ENCODE peak calls at places on chromosomes 16 and 17, in ten cellular contexts. One of them, this sample, is unnamed. For H3K4me1, the result is how much of the 10 kb centered on the place peaks cover.

GRCh38 chr17:83196973-83197880 is 117.8 kb downstream of the METRNL start:
- DNase-seq in left ventricle myocardium inferior: peak
- DNase-seq in CD4-positive, CD25-positive, alpha-beta regulatory T cell: no peak
- DNase-seq in uterus: no peak
- DNase-seq in aorta: peak
- DNase-seq in effector memory CD4-positive, alpha-beta T cell: no peak
- DNase-seq in PC-3: no peak
- DNase-seq in colonic mucosa: no peak
- DNase-seq in IMR-90: no peak
- DNase-seq in prostate gland: no peak
- DNase-seq in this sample: peak

GRCh38 chr17:82791532-82791931 is 39.7 kb downstream of the TBCD start:
- DNase-seq in left ventricle myocardium inferior: no peak
- DNase-seq in CD4-positive, CD25-positive, alpha-beta regulatory T cell: no peak
- DNase-seq in uterus: peak
- DNase-seq in aorta: no peak
- DNase-seq in effector memory CD4-positive, alpha-beta T cell: no peak
- DNase-seq in PC-3: peak
- DNase-seq in colonic mucosa: no peak
- DNase-seq in IMR-90: peak
- DNase-seq in prostate gland: no peak
- DNase-seq in this sample: peak

GRCh38 chr17:74386397-74386796 is 19.1 kb downstream of the GPR142 start:
- DNase-seq in left ventricle myocardium inferior: peak
- DNase-seq in CD4-positive, CD25-positive, alpha-beta regulatory T cell: no peak
- DNase-seq in uterus: peak
- DNase-seq in aorta: no peak
- DNase-seq in effector memory CD4-positive, alpha-beta T cell: no peak
- DNase-seq in PC-3: no peak
- DNase-seq in colonic mucosa: no peak
- DNase-seq in IMR-90: no peak
- DNase-seq in prostate gland: no peak
- DNase-seq in this sample: peak

GRCh38 chr16:66935319-66936011 is at the start of gene CES2:
- DNase-seq in left ventricle myocardium inferior: peak
- DNase-seq in CD4-positive, CD25-positive, alpha-beta regulatory T cell: no peak
- DNase-seq in uterus: no peak
- DNase-seq in aorta: peak
- DNase-seq in effector memory CD4-positive, alpha-beta T cell: no peak
- DNase-seq in PC-3: peak
- DNase-seq in colonic mucosa: peak
- DNase-seq in IMR-90: peak
- DNase-seq in prostate gland: peak
- DNase-seq in this sample: peak

GRCh38 chr16:24852281-24852721 is 6.5 kb downstream of the SLC5A11 start:
- DNase-seq in left ventricle myocardium inferior: no peak
- DNase-seq in CD4-positive, CD25-positive, alpha-beta regulatory T cell: no peak
- DNase-seq in uterus: no peak
- DNase-seq in aorta: no peak
- DNase-seq in effector memory CD4-positive, alpha-beta T cell: no peak
- DNase-seq in PC-3: peak
- DNase-seq in colonic mucosa: no peak
- DNase-seq in IMR-90: no peak
- DNase-seq in prostate gland: no peak
- DNase-seq in this sample: no peak

GRCh38 chr16:19859166-19859565 is 25.5 kb downstream of the GPRC5B start:
- DNase-seq in left ventricle myocardium inferior: no peak
- DNase-seq in CD4-positive, CD25-positive, alpha-beta regulatory T cell: no peak
- DNase-seq in uterus: no peak
- DNase-seq in aorta: peak
- DNase-seq in effector memory CD4-positive, alpha-beta T cell: no peak
- DNase-seq in PC-3: no peak
- DNase-seq in colonic mucosa: no peak
- DNase-seq in IMR-90: no peak
- DNase-seq in prostate gland: no peak
- DNase-seq in this sample: no peak

GRCh38 chr17:77700165-77700881 is 258.2 kb upstream of the TNRC6C start:
- DNase-seq in left ventricle myocardium inferior: no peak
- DNase-seq in CD4-positive, CD25-positive, alpha-beta regulatory T cell: no peak
- DNase-seq in uterus: no peak
- DNase-seq in aorta: peak
- DNase-seq in effector memory CD4-positive, alpha-beta T cell: no peak
- DNase-seq in PC-3: no peak
- DNase-seq in colonic mucosa: no peak
- DNase-seq in IMR-90: no peak
- DNase-seq in prostate gland: no peak
- DNase-seq in this sample: no peak

GRCh38 chr16:68280160-68280559 is 15.8 kb downstream of the SLC7A6 start:
- DNase-seq in left ventricle myocardium inferior: no peak
- DNase-seq in CD4-positive, CD25-positive, alpha-beta regulatory T cell: no peak
- DNase-seq in uterus: no peak
- DNase-seq in aorta: no peak
- DNase-seq in effector memory CD4-positive, alpha-beta T cell: no peak
- DNase-seq in PC-3: no peak
- DNase-seq in colonic mucosa: no peak
- DNase-seq in IMR-90: no peak
- DNase-seq in prostate gland: no peak
- DNase-seq in this sample: no peak

GRCh38 chr17:63420868-63421680 is 25.0 kb downstream of the CYB561 start:
- DNase-seq in left ventricle myocardium inferior: no peak
- DNase-seq in CD4-positive, CD25-positive, alpha-beta regulatory T cell: no peak
- DNase-seq in uterus: no peak
- DNase-seq in aorta: no peak
- DNase-seq in effector memory CD4-positive, alpha-beta T cell: no peak
- DNase-seq in PC-3: no peak
- DNase-seq in colonic mucosa: no peak
- DNase-seq in IMR-90: no peak
- DNase-seq in prostate gland: no peak
- DNase-seq in this sample: peak

GRCh38 chr16:49097964-49098363 is 183.7 kb downstream of the CBLN1 start:
- DNase-seq in left ventricle myocardium inferior: no peak
- DNase-seq in CD4-positive, CD25-positive, alpha-beta regulatory T cell: no peak
- DNase-seq in uterus: no peak
- DNase-seq in aorta: no peak
- DNase-seq in effector memory CD4-positive, alpha-beta T cell: no peak
- DNase-seq in PC-3: no peak
- DNase-seq in colonic mucosa: no peak
- DNase-seq in IMR-90: no peak
- DNase-seq in prostate gland: no peak
- DNase-seq in this sample: no peak

GRCh38 chr16:87970206-87970605 is 19.0 kb downstream of the BANP start:
- DNase-seq in left ventricle myocardium inferior: no peak
- DNase-seq in CD4-positive, CD25-positive, alpha-beta regulatory T cell: no peak
- DNase-seq in uterus: no peak
- DNase-seq in aorta: no peak
- DNase-seq in effector memory CD4-positive, alpha-beta T cell: no peak
- DNase-seq in PC-3: no peak
- DNase-seq in colonic mucosa: no peak
- DNase-seq in IMR-90: peak
- DNase-seq in prostate gland: no peak
- DNase-seq in this sample: no peak

GRCh38 chr17:79020631-79021301 is 3.2 kb upstream of the C1QTNF1 start:
- DNase-seq in left ventricle myocardium inferior: no peak
- DNase-seq in CD4-positive, CD25-positive, alpha-beta regulatory T cell: no peak
- DNase-seq in uterus: no peak
- DNase-seq in aorta: peak
- DNase-seq in effector memory CD4-positive, alpha-beta T cell: no peak
- DNase-seq in PC-3: peak
- DNase-seq in colonic mucosa: no peak
- DNase-seq in IMR-90: no peak
- DNase-seq in prostate gland: no peak
- DNase-seq in this sample: peak

GRCh38 chr16:89574681-89575246 is 794 bp upstream of the CPNE7 start:
- DNase-seq in left ventricle myocardium inferior: peak
- DNase-seq in CD4-positive, CD25-positive, alpha-beta regulatory T cell: no peak
- DNase-seq in uterus: no peak
- DNase-seq in aorta: no peak
- DNase-seq in effector memory CD4-positive, alpha-beta T cell: no peak
- DNase-seq in PC-3: peak
- DNase-seq in colonic mucosa: peak
- DNase-seq in IMR-90: peak
- DNase-seq in prostate gland: no peak
- DNase-seq in this sample: peak
- H3K4me3 ChIP-seq in left ventricle myocardium inferior: peak
- H3K4me3 ChIP-seq in CD4-positive, CD25-positive, alpha-beta regulatory T cell: no peak
- H3K4me3 ChIP-seq in uterus: no peak
- H3K4me3 ChIP-seq in aorta: no peak
- H3K4me3 ChIP-seq in effector memory CD4-positive, alpha-beta T cell: peak
- H3K4me3 ChIP-seq in PC-3: peak
- H3K4me3 ChIP-seq in colonic mucosa: peak
- H3K4me3 ChIP-seq in IMR-90: peak
- H3K4me3 ChIP-seq in prostate gland: no peak
- H3K4me3 ChIP-seq in this sample: peak

DNA sequence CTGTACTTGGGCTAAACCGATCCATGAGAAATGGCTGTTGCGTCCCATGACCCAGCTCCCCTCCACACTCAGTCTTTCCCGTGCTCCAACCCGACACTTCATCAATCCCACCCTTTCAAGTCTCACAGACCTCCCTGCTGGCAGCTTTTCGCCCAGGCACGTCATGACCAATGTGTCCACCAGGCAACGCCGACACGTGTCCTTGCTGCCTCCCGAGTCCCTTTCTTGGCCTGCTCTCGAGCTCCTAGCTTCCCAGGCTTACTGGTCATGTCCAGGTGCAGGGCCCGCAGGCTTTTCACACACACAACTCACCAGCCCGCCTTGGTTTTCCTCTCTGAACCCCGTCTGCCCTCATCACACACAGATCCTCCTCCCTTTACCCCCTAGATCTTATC is 12.2 kb downstream of the MNT start:
- DNase-seq in left ventricle myocardium inferior: no peak
- DNase-seq in CD4-positive, CD25-positive, alpha-beta regulatory T cell: no peak
- DNase-seq in uterus: no peak
- DNase-seq in aorta: no peak
- DNase-seq in effector memory CD4-positive, alpha-beta T cell: no peak
- DNase-seq in PC-3: no peak
- DNase-seq in colonic mucosa: no peak
- DNase-seq in IMR-90: no peak
- DNase-seq in prostate gland: no peak
- DNase-seq in this sample: no peak
- H3K4me1 ChIP-seq in left ventricle myocardium inferior: half or more
- H3K4me1 ChIP-seq in CD4-positive, CD25-positive, alpha-beta regulatory T cell: under half
- H3K4me1 ChIP-seq in uterus: under half
- H3K4me1 ChIP-seq in aorta: under half
- H3K4me1 ChIP-seq in effector memory CD4-positive, alpha-beta T cell: under half
- H3K4me1 ChIP-seq in PC-3: under half
- H3K4me1 ChIP-seq in colonic mucosa: under half
- H3K4me1 ChIP-seq in IMR-90: under half
- H3K4me1 ChIP-seq in prostate gland: under half
- H3K4me1 ChIP-seq in this sample: under half

GRCh38 chr17:64653325-64653984 is 8.7 kb downstream of the SMURF2 start:
- DNase-seq in left ventricle myocardium inferior: no peak
- DNase-seq in CD4-positive, CD25-positive, alpha-beta regulatory T cell: no peak
- DNase-seq in uterus: no peak
- DNase-seq in aorta: no peak
- DNase-seq in effector memory CD4-positive, alpha-beta T cell: no peak
- DNase-seq in PC-3: peak
- DNase-seq in colonic mucosa: no peak
- DNase-seq in IMR-90: peak
- DNase-seq in prostate gland: no peak
- DNase-seq in this sample: no peak
- H3K4me3 ChIP-seq in left ventricle myocardium inferior: no peak
- H3K4me3 ChIP-seq in CD4-positive, CD25-positive, alpha-beta regulatory T cell: no peak
- H3K4me3 ChIP-seq in uterus: no peak
- H3K4me3 ChIP-seq in aorta: no peak
- H3K4me3 ChIP-seq in effector memory CD4-positive, alpha-beta T cell: no peak
- H3K4me3 ChIP-seq in PC-3: peak
- H3K4me3 ChIP-seq in colonic mucosa: no peak
- H3K4me3 ChIP-seq in IMR-90: no peak
- H3K4me3 ChIP-seq in prostate gland: no peak
- H3K4me3 ChIP-seq in this sample: peak

GRCh38 chr16:57013902-57014301 is 24.5 kb downstream of the NLRC5 start:
- DNase-seq in left ventricle myocardium inferior: no peak
- DNase-seq in CD4-positive, CD25-positive, alpha-beta regulatory T cell: no peak
- DNase-seq in uterus: no peak
- DNase-seq in aorta: no peak
- DNase-seq in effector memory CD4-positive, alpha-beta T cell: no peak
- DNase-seq in PC-3: no peak
- DNase-seq in colonic mucosa: no peak
- DNase-seq in IMR-90: no peak
- DNase-seq in prostate gland: no peak
- DNase-seq in this sample: no peak
- H3K4me1 ChIP-seq in left ventricle myocardium inferior: under half
- H3K4me1 ChIP-seq in CD4-positive, CD25-positive, alpha-beta regulatory T cell: half or more
- H3K4me1 ChIP-seq in uterus: under half
- H3K4me1 ChIP-seq in aorta: under half
- H3K4me1 ChIP-seq in effector memory CD4-positive, alpha-beta T cell: half or more
- H3K4me1 ChIP-seq in PC-3: under half
- H3K4me1 ChIP-seq in colonic mucosa: under half
- H3K4me1 ChIP-seq in IMR-90: under half
- H3K4me1 ChIP-seq in prostate gland: under half
- H3K4me1 ChIP-seq in this sample: under half

DNA sequence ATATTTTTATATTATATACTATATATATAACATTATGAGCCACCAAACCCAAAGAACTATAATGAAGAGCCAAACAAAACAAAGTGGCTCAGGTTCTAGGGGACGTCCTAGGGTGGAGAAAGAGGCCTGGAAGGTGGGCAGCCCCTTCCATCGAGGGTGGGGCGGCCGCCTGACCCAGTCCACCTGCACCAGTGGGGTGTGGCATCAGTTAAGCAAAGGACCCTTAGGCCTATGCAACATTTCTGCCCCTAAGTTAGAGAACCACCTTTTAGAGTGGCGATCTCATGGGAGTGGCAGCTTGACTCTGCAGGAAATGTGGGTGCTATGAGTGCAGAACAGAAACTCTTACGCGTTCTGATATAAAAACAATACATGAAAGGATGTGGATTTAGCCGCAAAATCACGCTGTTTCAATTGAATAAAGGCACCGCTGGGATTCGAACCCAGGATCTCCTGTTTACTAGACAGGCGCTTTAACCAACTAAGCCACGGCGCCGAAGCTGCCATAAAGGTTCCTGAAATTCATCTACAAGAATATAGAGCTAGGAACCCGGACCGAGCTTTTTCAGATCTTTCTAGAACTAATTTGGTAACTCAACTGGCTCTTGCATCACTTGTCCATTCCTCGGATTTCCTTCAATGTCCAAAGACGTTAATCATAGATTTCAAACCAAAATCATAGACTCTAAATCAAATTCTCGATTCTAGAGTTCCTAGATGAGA is 15.6 kb upstream of the AURKB start:
- DNase-seq in left ventricle myocardium inferior: no peak
- DNase-seq in CD4-positive, CD25-positive, alpha-beta regulatory T cell: peak
- DNase-seq in uterus: peak
- DNase-seq in aorta: no peak
- DNase-seq in effector memory CD4-positive, alpha-beta T cell: peak
- DNase-seq in PC-3: peak
- DNase-seq in colonic mucosa: peak
- DNase-seq in IMR-90: peak
- DNase-seq in prostate gland: no peak
- DNase-seq in this sample: peak
- H3K4me3 ChIP-seq in left ventricle myocardium inferior: peak
- H3K4me3 ChIP-seq in CD4-positive, CD25-positive, alpha-beta regulatory T cell: no peak
- H3K4me3 ChIP-seq in uterus: peak
- H3K4me3 ChIP-seq in aorta: no peak
- H3K4me3 ChIP-seq in effector memory CD4-positive, alpha-beta T cell: no peak
- H3K4me3 ChIP-seq in PC-3: no peak
- H3K4me3 ChIP-seq in colonic mucosa: peak
- H3K4me3 ChIP-seq in IMR-90: peak
- H3K4me3 ChIP-seq in prostate gland: no peak
- H3K4me3 ChIP-seq in this sample: peak

GRCh38 chr17:2083613-2084128 is 28.8 kb downstream of the HIC1 start:
- DNase-seq in left ventricle myocardium inferior: no peak
- DNase-seq in CD4-positive, CD25-positive, alpha-beta regulatory T cell: no peak
- DNase-seq in uterus: peak
- DNase-seq in aorta: no peak
- DNase-seq in effector memory CD4-positive, alpha-beta T cell: no peak
- DNase-seq in PC-3: no peak
- DNase-seq in colonic mucosa: no peak
- DNase-seq in IMR-90: no peak
- DNase-seq in prostate gland: no peak
- DNase-seq in this sample: no peak
- H3K4me1 ChIP-seq in left ventricle myocardium inferior: half or more
- H3K4me1 ChIP-seq in CD4-positive, CD25-positive, alpha-beta regulatory T cell: under half
- H3K4me1 ChIP-seq in uterus: under half
- H3K4me1 ChIP-seq in aorta: under half
- H3K4me1 ChIP-seq in effector memory CD4-positive, alpha-beta T cell: under half
- H3K4me1 ChIP-seq in PC-3: under half
- H3K4me1 ChIP-seq in colonic mucosa: under half
- H3K4me1 ChIP-seq in IMR-90: under half
- H3K4me1 ChIP-seq in prostate gland: under half
- H3K4me1 ChIP-seq in this sample: under half